ENCODE peak calls at places on chromosomes 12 and 14, in nine cellular contexts. M, O, Z, V, P, D, T, U and Q are unnamed samples.

GRCh38 chr12:113726254-113726819 is 239.8 kb downstream of the RBM19 start:
- DNase-seq in M (no peak), O (no peak), Z (no peak), V (no peak), P (no peak), D (no peak), T (no peak), U (no peak), Q (no peak)

GRCh38 chr14:94411638-94412037 is 23.2 kb upstream of the SERPINA1 start:
- DNase-seq in M (no peak), O (no peak), Z (no peak), V (no peak), P (no peak), D (no peak), T (peak), U (no peak), Q (no peak)

GRCh38 chr12:25775968-25776367 is 182.5 kb upstream of the RASSF8 start:
- DNase-seq in M (no peak), O (peak), Z (peak), V (no peak), P (peak), D (no peak), T (peak), U (peak), Q (no peak)

GRCh38 chr14:104553166-104554087 is 26.1 kb upstream of the C14orf180 start:
- DNase-seq in M (peak), O (no peak), Z (no peak), V (no peak), P (no peak), D (no peak), T (no peak), U (no peak), Q (no peak)

GRCh38 chr12:32671930-32672785 is 6.9 kb upstream of the DNM1L start:
- DNase-seq in M (no peak), O (peak), Z (peak), V (no peak), P (peak), D (peak), T (peak), U (peak), Q (no peak)

GRCh38 chr12:69332815-69333358 is 15.3 kb upstream of the LYZ start:
- DNase-seq in M (no peak), O (no peak), Z (no peak), V (no peak), P (no peak), D (no peak), T (no peak), U (no peak), Q (no peak)

GRCh38 chr12:55687746-55688145 is 20.0 kb downstream of the ITGA7 start:
- DNase-seq in M (no peak), O (no peak), Z (no peak), V (no peak), P (no peak), D (no peak), T (no peak), U (no peak), Q (no peak)

GRCh38 chr12:42756841-42757661 is 167.5 kb upstream of the PRICKLE1 start:
- DNase-seq in M (no peak), O (peak), Z (peak), V (peak), P (no peak), D (peak), T (peak), U (peak), Q (no peak)

GRCh38 chr14:69005432-69006148 is 26.5 kb upstream of the ACTN1 start:
- DNase-seq in M (peak), O (peak), Z (peak), V (peak), P (no peak), D (peak), T (peak), U (peak), Q (no peak)

GRCh38 chr14:61218765-61219164 is 62.4 kb downstream of the TMEM30B start:
- DNase-seq in M (peak), O (peak), Z (no peak), V (no peak), P (no peak), D (no peak), T (no peak), U (no peak), Q (no peak)

GRCh38 chr14:55832122-55832911 is 252.3 kb downstream of the KTN1 start:
- DNase-seq in M (no peak), O (no peak), Z (peak), V (no peak), P (no peak), D (no peak), T (peak), U (peak), Q (no peak)

GRCh38 chr14:52960627-52961026 is 9.8 kb upstream of the FERMT2 start:
- DNase-seq in M (no peak), O (no peak), Z (peak), V (no peak), P (no peak), D (no peak), T (peak), U (no peak), Q (no peak)

GRCh38 chr12:12465522-12465921 is 97.1 kb downstream of the DUSP16 start:
- DNase-seq in M (no peak), O (no peak), Z (no peak), V (no peak), P (no peak), D (no peak), T (no peak), U (no peak), Q (peak)

GRCh38 chr12:49832836-49833421 is 4.7 kb upstream of the NCKAP5L start:
- DNase-seq in M (no peak), O (peak), Z (peak), V (no peak), P (no peak), D (no peak), T (peak), U (peak), Q (no peak)

GRCh38 chr12:124518051-124518932 is 49.1 kb downstream of the NCOR2 start:
- DNase-seq in M (peak), O (peak), Z (peak), V (peak), P (peak), D (peak), T (peak), U (peak), Q (peak)

GRCh38 chr12:98352218-98352811 is 163.1 kb upstream of the TMPO start:
- DNase-seq in M (no peak), O (peak), Z (peak), V (no peak), P (no peak), D (peak), T (peak), U (peak), Q (no peak)

GRCh38 chr12:39752482-39753147 is 133.0 kb upstream of the ABCD2 start:
- DNase-seq in M (no peak), O (no peak), Z (no peak), V (no peak), P (no peak), D (no peak), T (no peak), U (no peak), Q (no peak)

GRCh38 chr14:103811189-103811588 is 36.2 kb downstream of the PPP1R13B start:
- DNase-seq in M (no peak), O (no peak), Z (no peak), V (no peak), P (no peak), D (no peak), T (no peak), U (no peak), Q (no peak)

GRCh38 chr12:27012239-27012981 is 1.8 kb downstream of the TM7SF3 start:
- DNase-seq in M (no peak), O (no peak), Z (no peak), V (no peak), P (no peak), D (no peak), T (no peak), U (no peak), Q (no peak)

GRCh38 chr12:27006797-27007467 is 7.3 kb downstream of the TM7SF3 start:
- DNase-seq in M (no peak), O (no peak), Z (no peak), V (no peak), P (no peak), D (no peak), T (no peak), U (no peak), Q (no peak)

GRCh38 chr12:27012982-27013255 is 1.3 kb downstream of the TM7SF3 start:
- DNase-seq in M (no peak), O (no peak), Z (no peak), V (no peak), P (no peak), D (no peak), T (peak), U (no peak), Q (no peak)

GRCh38 chr12:27008070-27008469 is 6.1 kb downstream of the TM7SF3 start:
- DNase-seq in M (no peak), O (no peak), Z (no peak), V (no peak), P (no peak), D (no peak), T (no peak), U (no peak), Q (no peak)

DNA sequence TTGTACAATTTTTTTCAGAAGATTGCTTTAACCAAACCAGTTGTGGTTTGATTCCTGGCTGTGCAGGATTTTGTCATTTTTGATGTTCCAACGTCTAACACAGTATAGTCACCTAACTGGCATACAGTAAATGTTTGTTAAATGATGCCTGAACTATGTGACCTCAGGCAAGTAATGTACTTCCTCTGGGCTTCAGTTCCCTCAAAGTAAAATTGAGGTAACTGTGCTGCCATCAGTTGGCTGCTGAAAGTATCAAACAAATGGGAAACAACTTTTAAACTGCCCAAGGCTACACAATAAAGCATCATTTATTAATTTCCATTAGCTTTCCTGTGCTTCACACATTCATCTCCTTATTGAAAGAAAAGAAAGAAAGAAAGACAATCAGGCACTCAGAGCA is 4.3 kb downstream of the TM7SF3 start:
- DNase-seq in M (no peak), O (no peak), Z (peak), V (no peak), P (no peak), D (no peak), T (no peak), U (no peak), Q (no peak)
- TF ChIP-seq CTCF in M (no peak), O (no peak), Z (peak), V (no peak), P (no peak), D (no peak), T (no peak), U (no peak), Q (no peak)

GRCh38 chr14:77157716-77158115 is 16.1 kb upstream of the ZDHHC22 start:
- DNase-seq in M (no peak), O (no peak), Z (no peak), V (no peak), P (no peak), D (no peak), T (no peak), U (no peak), Q (no peak)
- TF ChIP-seq CTCF in M (no peak), O (no peak), Z (no peak), V (no peak), P (no peak), D (no peak), T (no peak), U (no peak), Q (no peak)

GRCh38 chr14:91904956-91905645 is 37.8 kb upstream of the TC2N start:
- DNase-seq in M (no peak), O (no peak), Z (no peak), V (no peak), P (no peak), D (no peak), T (no peak), U (no peak), Q (no peak)
- TF ChIP-seq CTCF in M (no peak), O (no peak), Z (no peak), V (no peak), P (no peak), D (no peak), T (no peak), U (no peak), Q (no peak)

DNA sequence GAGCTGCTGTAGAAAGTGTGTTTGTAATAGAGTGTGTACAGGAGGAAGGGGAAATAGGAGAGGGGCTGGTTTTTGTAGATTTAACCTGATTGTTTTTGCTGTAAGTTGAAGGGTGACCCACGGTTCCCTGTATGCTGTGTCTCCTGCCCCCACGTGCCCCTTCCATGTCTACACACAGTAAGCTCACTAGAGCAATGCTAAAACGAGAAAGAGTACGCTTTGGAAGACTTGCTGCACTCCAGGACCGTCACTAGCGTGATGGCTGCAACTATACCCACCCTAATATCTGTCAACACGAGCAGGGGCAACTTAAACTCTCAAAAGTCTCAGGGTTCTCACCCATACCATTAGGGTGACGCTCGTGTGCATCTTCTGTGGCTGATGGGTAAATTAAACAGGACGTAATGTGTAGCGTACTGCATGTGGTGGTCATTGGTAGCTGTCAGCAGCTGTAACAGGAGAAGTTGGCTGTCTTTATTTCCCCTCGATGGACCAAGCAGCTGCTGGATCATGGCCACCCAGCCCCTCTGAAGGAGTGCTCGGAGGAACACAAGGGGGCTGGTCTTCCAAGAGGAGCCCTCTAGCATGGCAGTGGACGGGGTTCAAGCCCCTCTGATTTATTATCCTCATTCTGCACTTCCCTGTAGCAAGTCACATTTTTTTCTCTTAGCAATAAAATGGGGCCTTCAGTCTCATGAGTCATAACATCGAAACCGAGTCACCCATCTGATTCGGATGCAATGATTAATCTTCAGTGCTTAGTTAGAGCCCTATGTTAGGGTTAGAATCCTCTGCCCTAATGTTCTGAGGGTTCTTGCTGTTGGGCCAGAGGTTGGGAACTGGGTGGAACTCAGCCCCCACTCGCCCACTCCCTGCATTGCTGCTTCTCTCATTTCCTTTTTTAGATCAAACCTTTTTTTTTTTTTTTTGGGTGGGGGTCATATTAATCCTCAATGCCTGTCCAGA is 14.0 kb downstream of the CCND2 start:
- DNase-seq in M (no peak), O (no peak), Z (peak), V (no peak), P (no peak), D (no peak), T (peak), U (no peak), Q (no peak)
- TF ChIP-seq CTCF in M (no peak), O (no peak), Z (no peak), V (no peak), P (no peak), D (no peak), T (no peak), U (no peak), Q (no peak)